ENCODE peak calls at places on chromosomes 1 and 21, in four cellular contexts. One of them, this sample, is unnamed.

GRCh38 chr1:206723500-206724472 is 39.1 kb downstream of the MAPKAPK2 start:
- DNase-seq in K562: no peak
- DNase-seq in WTC11: no peak
- DNase-seq in H1: no peak
- DNase-seq in this sample: no peak

GRCh38 chr21:41316641-41317392 is at the start of gene FAM3B:
- DNase-seq in K562: no peak
- DNase-seq in WTC11: peak
- DNase-seq in H1: peak
- DNase-seq in this sample: peak

GRCh38 chr1:62722796-62723195 is 34.6 kb upstream of the DOCK7 start:
- DNase-seq in K562: no peak
- DNase-seq in WTC11: no peak
- DNase-seq in H1: no peak
- DNase-seq in this sample: no peak

GRCh38 chr1:100051893-100052292 is 80.8 kb downstream of the SASS6 start:
- DNase-seq in K562: no peak
- DNase-seq in WTC11: no peak
- DNase-seq in H1: no peak
- DNase-seq in this sample: no peak

GRCh38 chr21:34020005-34020847 is 53.2 kb upstream of the MRPS6 start:
- DNase-seq in K562: no peak
- DNase-seq in WTC11: no peak
- DNase-seq in H1: no peak
- DNase-seq in this sample: no peak

GRCh38 chr1:209430821-209431259 is 152.7 kb upstream of the CAMK1G start:
- DNase-seq in K562: no peak
- DNase-seq in WTC11: no peak
- DNase-seq in H1: no peak
- DNase-seq in this sample: no peak

GRCh38 chr21:46617267-46618051 is 12.6 kb upstream of the S100B start:
- DNase-seq in K562: no peak
- DNase-seq in WTC11: no peak
- DNase-seq in H1: no peak
- DNase-seq in this sample: no peak

GRCh38 chr1:65423884-65424655 is 3.6 kb downstream of the LEPR start:
- DNase-seq in K562: peak
- DNase-seq in WTC11: no peak
- DNase-seq in H1: no peak
- DNase-seq in this sample: no peak

GRCh38 chr1:222370911-222371717 is 176.8 kb downstream of the HHIPL2 start:
- DNase-seq in K562: no peak
- DNase-seq in WTC11: no peak
- DNase-seq in H1: no peak
- DNase-seq in this sample: no peak

GRCh38 chr1:97204468-97204867 is 482.9 kb downstream of the PTBP2 start:
- DNase-seq in K562: no peak
- DNase-seq in WTC11: no peak
- DNase-seq in H1: no peak
- DNase-seq in this sample: no peak

GRCh38 chr1:160618763-160619274 is 28.0 kb downstream of the SLAMF1 start:
- DNase-seq in K562: peak
- DNase-seq in WTC11: no peak
- DNase-seq in H1: no peak
- DNase-seq in this sample: peak

GRCh38 chr1:94622757-94623156 is 81.2 kb upstream of the F3 start:
- DNase-seq in K562: no peak
- DNase-seq in WTC11: peak
- DNase-seq in H1: no peak
- DNase-seq in this sample: no peak
- TF ChIP-seq TEAD4 in K562: no peak
- TF ChIP-seq TEAD4 in WTC11: no peak
- TF ChIP-seq TEAD4 in H1: peak
- TF ChIP-seq TEAD4 in this sample: no peak

GRCh38 chr1:24763671-24764070 is 18.4 kb downstream of the CLIC4 start:
- DNase-seq in K562: no peak
- DNase-seq in WTC11: no peak
- DNase-seq in H1: no peak
- DNase-seq in this sample: no peak

GRCh38 chr1:24765308-24765988 is 20.2 kb downstream of the CLIC4 start:
- DNase-seq in K562: peak
- DNase-seq in WTC11: no peak
- DNase-seq in H1: no peak
- DNase-seq in this sample: peak

GRCh38 chr1:24764848-24765247 is 19.6 kb downstream of the CLIC4 start:
- DNase-seq in K562: no peak
- DNase-seq in WTC11: no peak
- DNase-seq in H1: no peak
- DNase-seq in this sample: no peak

GRCh38 chr1:24762133-24762676 is 17.0 kb downstream of the CLIC4 start:
- DNase-seq in K562: no peak
- DNase-seq in WTC11: no peak
- DNase-seq in H1: no peak
- DNase-seq in this sample: no peak

DNA sequence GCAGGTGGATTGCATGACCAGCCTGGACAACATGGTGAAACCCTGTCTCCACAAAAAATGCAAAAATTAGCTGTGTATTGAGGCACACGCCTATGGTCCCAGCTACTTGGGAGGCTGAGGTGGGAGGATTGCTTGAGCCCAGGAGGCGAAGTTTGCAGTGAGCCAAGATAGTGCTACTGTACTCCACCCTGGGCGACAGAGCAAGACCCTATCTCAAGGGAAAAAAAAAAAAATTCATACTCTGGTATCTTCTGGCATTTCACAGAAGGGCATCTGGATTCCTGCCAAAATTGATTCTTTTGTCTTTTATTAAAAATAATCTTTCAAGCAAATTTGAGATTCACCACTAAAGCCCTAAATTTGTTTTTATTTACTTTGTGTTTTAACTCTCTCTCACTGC is 19.2 kb downstream of the CLIC4 start:
- DNase-seq in K562: no peak
- DNase-seq in WTC11: no peak
- DNase-seq in H1: no peak
- DNase-seq in this sample: no peak
- TF ChIP-seq TEAD4 in K562: no peak
- TF ChIP-seq TEAD4 in WTC11: no peak
- TF ChIP-seq TEAD4 in H1: no peak
- TF ChIP-seq TEAD4 in this sample: no peak

GRCh38 chr1:154344977-154345837 is 19.9 kb downstream of the ATP8B2 start:
- DNase-seq in K562: peak
- DNase-seq in WTC11: peak
- DNase-seq in H1: no peak
- DNase-seq in this sample: peak

GRCh38 chr1:154346276-154346914 is 21.1 kb downstream of the ATP8B2 start:
- DNase-seq in K562: no peak
- DNase-seq in WTC11: no peak
- DNase-seq in H1: no peak
- DNase-seq in this sample: no peak

GRCh38 chr1:154342132-154342531 is 16.8 kb downstream of the ATP8B2 start:
- DNase-seq in K562: no peak
- DNase-seq in WTC11: no peak
- DNase-seq in H1: no peak
- DNase-seq in this sample: no peak

GRCh38 chr1:154338875-154339274 is 13.6 kb downstream of the ATP8B2 start:
- DNase-seq in K562: no peak
- DNase-seq in WTC11: no peak
- DNase-seq in H1: no peak
- DNase-seq in this sample: no peak

DNA sequence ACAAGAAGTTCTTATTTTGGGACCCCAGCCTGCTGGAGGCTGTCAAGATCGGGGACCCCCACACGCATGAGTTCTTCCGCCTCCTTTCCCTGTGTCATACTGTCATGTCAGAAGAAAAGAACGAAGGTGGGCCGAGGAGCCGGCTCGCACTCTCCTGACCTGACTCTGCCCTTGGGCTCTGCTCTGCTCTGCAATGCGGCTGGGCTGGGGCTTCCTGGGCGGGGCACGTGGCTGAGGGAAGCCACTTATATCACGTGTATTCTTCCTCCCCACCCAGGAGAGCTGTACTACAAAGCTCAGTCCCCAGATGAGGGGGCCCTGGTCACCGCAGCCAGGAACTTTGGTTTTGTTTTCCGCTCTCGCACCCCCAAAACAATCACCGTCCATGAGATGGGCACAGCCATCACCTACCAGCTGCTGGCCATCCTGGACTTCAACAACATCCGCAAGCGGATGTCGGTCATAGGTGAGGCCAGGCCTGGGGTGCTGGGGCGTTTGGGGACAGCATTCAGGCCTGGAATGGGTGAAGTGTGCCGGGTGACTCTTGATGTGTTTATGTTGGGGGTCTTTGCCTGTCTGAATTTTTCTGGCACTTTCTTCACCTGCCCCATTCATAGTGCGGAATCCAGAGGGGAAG is 17.6 kb downstream of the ATP8B2 start:
- DNase-seq in K562: no peak
- DNase-seq in WTC11: no peak
- DNase-seq in H1: no peak
- DNase-seq in this sample: no peak
- TF ChIP-seq TEAD4 in K562: no peak
- TF ChIP-seq TEAD4 in WTC11: no peak
- TF ChIP-seq TEAD4 in H1: no peak
- TF ChIP-seq TEAD4 in this sample: no peak

DNA sequence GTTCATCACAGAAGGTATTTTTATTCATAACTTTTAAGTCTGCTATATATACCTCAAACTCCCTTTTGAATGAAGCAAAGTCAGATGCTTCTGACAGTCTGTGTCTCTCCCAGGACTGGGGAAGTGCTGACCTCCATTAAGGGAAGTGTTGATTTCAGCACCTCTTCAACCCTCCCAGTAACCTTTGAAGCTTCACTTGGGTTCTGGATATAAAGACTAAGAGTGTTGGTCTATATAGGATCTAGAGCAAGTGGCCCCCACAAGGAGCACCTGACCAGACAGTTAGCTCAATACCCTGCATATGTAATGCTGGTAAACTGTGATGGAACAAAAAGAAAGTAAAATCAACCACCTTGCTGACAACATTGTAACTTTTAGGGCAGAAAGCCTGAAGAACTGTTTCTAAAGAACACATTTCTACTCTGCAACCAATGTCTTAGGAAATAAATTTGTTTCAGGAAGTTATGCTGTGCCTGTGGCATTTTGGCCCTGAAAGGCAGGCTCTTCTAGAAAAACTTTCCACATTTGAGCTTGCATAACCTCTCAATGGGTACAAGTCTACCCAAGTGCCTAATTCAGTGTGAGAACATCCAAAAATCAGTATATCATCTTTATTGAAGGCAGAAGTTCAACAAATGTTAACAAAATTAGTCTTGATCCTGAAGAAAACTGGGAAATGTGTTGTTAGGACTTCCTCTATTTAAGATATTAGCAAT is 865 bp upstream of the PTPN22 start:
- DNase-seq in K562: no peak
- DNase-seq in WTC11: no peak
- DNase-seq in H1: no peak
- DNase-seq in this sample: no peak
- TF ChIP-seq TEAD4 in K562: no peak
- TF ChIP-seq TEAD4 in WTC11: no peak
- TF ChIP-seq TEAD4 in H1: no peak
- TF ChIP-seq TEAD4 in this sample: no peak

GRCh38 chr1:52556641-52557360 is 3.9 kb upstream of the TUT4 start:
- DNase-seq in K562: no peak
- DNase-seq in WTC11: no peak
- DNase-seq in H1: no peak
- DNase-seq in this sample: no peak
- TF ChIP-seq TEAD4 in K562: no peak
- TF ChIP-seq TEAD4 in WTC11: no peak
- TF ChIP-seq TEAD4 in H1: no peak
- TF ChIP-seq TEAD4 in this sample: no peak

GRCh38 chr1:235820059-235820458 is 46.6 kb downstream of the LYST start:
- DNase-seq in K562: no peak
- DNase-seq in WTC11: no peak
- DNase-seq in H1: no peak
- DNase-seq in this sample: peak
- TF ChIP-seq TEAD4 in K562: no peak
- TF ChIP-seq TEAD4 in WTC11: no peak
- TF ChIP-seq TEAD4 in H1: no peak
- TF ChIP-seq TEAD4 in this sample: no peak

DNA sequence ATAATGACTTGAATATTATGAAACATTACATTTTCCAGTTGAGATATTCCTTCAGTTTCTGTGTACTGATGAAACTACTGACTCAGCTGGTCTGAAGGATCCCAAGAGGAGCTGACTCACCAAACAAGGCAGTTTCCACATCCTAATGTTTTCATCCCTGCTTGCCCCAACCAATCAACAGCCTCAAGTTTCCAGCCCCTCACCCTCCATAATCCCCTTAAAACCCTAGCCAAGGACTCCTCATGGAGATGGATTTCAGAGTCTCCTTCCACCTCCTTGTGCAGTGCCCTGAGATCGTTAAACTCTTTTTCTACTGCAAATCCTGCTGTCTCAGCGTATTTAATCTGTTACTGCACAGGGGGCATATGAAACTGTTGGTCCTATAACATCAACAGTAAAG is 83.1 kb upstream of the HAO2 start:
- DNase-seq in K562: no peak
- DNase-seq in WTC11: no peak
- DNase-seq in H1: no peak
- DNase-seq in this sample: no peak
- TF ChIP-seq TEAD4 in K562: no peak
- TF ChIP-seq TEAD4 in WTC11: no peak
- TF ChIP-seq TEAD4 in H1: no peak
- TF ChIP-seq TEAD4 in this sample: no peak

DNA sequence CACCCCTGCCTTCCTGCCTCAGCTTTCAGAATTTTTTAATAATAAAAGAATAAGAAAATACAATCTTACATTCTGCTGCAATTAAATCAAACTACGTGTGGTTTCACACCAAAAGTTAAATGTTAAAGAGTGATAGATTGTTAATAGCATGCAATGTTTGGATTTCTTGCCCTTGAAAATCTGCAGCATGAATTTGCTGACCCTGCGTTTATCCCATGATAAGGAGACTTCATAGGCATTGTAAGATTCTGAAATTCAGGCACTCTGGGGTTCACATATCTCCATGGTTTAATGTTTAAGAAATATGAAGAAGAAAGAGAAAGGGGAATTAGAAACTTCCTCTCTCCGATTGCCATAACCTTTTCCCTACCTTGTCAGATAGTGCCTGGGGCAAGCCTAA is 1616.2 kb upstream of the B3GALT2 start:
- DNase-seq in K562: no peak
- DNase-seq in WTC11: no peak
- DNase-seq in H1: no peak
- DNase-seq in this sample: no peak
- TF ChIP-seq TEAD4 in K562: no peak
- TF ChIP-seq TEAD4 in WTC11: no peak
- TF ChIP-seq TEAD4 in H1: no peak
- TF ChIP-seq TEAD4 in this sample: no peak

GRCh38 chr1:147812799-147813198 is 52.4 kb upstream of the GJA5 start:
- DNase-seq in K562: no peak
- DNase-seq in WTC11: no peak
- DNase-seq in H1: no peak
- DNase-seq in this sample: no peak
- TF ChIP-seq TEAD4 in K562: no peak
- TF ChIP-seq TEAD4 in WTC11: no peak
- TF ChIP-seq TEAD4 in H1: no peak
- TF ChIP-seq TEAD4 in this sample: no peak